ENCODE peak calls at places on chromosomes 12 and 14, in six cellular contexts. B, W, E, H, K and P are unnamed samples.
A peak's percentile ranks its signal among the peaks of the same experiment; 100 is the strongest.

GRCh38 chr14:95601650-95602049 is 66.8 kb downstream of the GLRX5 start:
- DNase-seq in E (no peak), B (no peak), K (no peak), H (no peak), W (no peak), P (no peak)

GRCh38 chr14:91261115-91261514 is 16.6 kb upstream of the GPR68 start:
- DNase-seq in E (no peak), H (no peak), W (no peak), K (no peak), B (no peak), P (no peak)

GRCh38 chr12:105466901-105467598 is 136.6 kb downstream of the C12orf75 start:
- DNase-seq in W (no peak), E (no peak), H (no peak), B (no peak), K (no peak), P (no peak)

GRCh38 chr14:103684871-103685270 is 30.4 kb downstream of the XRCC3 start:
- DNase-seq in K (no peak), B (no peak), E (no peak), H (no peak), W (no peak), P (no peak)

GRCh38 chr12:131209082-131210070 is 255.7 kb downstream of the ADGRD1 start:
- DNase-seq in B (no peak), W (no peak), E (no peak), K (no peak), H (no peak), P (no peak)

GRCh38 chr12:113149361-113150150 is at the start of gene CFAP73:
- DNase-seq in H (peak; percentile 62), B (peak; percentile 90), E (peak; percentile 87), K (no peak), W (peak; percentile 72), P (no peak)

GRCh38 chr12:25716842-25717241 is 163.8 kb upstream of the LMNTD1 start:
- DNase-seq in B (no peak), E (no peak), K (no peak), H (no peak), W (no peak), P (no peak)

GRCh38 chr14:102645746-102646440 is 53.4 kb downstream of the RCOR1 start:
- DNase-seq in K (no peak), H (no peak), W (no peak), E (no peak), B (no peak), P (no peak)

GRCh38 chr12:131825146-131825892 is 2.9 kb upstream of the MMP17 start:
- DNase-seq in E (no peak), K (no peak), B (no peak), W (peak; percentile 28), H (no peak), P (no peak)

GRCh38 chr14:56810850-56811595 is 744 bp upstream of the OTX2 start:
- DNase-seq in B (no peak), E (no peak), H (no peak), W (no peak), K (no peak), P (no peak)

GRCh38 chr14:61643546-61643945 is 51.8 kb upstream of the HIF1A start:
- DNase-seq in K (no peak), H (no peak), W (no peak), B (peak; percentile 70), E (no peak), P (no peak)

GRCh38 chr12:50934371-50934851 is 17.9 kb upstream of the HIGD1C start:
- DNase-seq in B (no peak), K (no peak), E (no peak), H (no peak), W (peak; percentile 25), P (no peak)

GRCh38 chr14:65432361-65432948 is 19.9 kb downstream of the FUT8 start:
- DNase-seq in B (no peak), H (no peak), K (no peak), W (no peak), E (no peak), P (no peak)

GRCh38 chr14:65433157-65433556 is 20.6 kb downstream of the FUT8 start:
- DNase-seq in E (no peak), W (no peak), B (no peak), K (no peak), H (no peak), P (no peak)

GRCh38 chr14:65433646-65434045 is 21.1 kb downstream of the FUT8 start:
- DNase-seq in B (no peak), H (no peak), W (no peak), K (no peak), E (no peak), P (no peak)

GRCh38 chr14:65431245-65431644 is 18.7 kb downstream of the FUT8 start:
- DNase-seq in B (no peak), W (no peak), E (no peak), H (no peak), K (no peak), P (no peak)

DNA sequence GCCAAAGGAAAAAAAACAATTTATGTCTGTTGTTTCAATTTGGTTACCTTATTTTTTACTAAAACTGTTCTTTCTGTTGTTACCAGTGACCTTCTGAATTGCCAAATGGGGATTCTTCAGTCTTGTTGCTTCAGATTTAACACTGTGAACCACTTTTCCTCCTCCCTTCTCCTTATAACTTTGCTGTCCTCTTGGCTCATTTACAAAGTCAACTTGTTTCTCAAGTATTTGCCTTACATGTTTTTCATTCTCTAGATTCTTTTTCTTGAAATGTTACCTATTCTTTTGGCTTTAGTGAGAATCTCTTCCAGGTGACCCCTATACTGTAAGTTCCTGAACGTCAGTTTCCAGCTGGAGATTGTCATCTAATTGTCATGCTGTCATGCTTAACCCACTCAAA is 19.4 kb downstream of the FUT8 start:
- DNase-seq in H (no peak), E (no peak), K (no peak), W (no peak), B (no peak), P (no peak)
- H3K4me2 ChIP-seq in H (no peak overlapping the region), E (no peak overlapping the region), K (peak overlapping the region; percentile 4), W (no peak overlapping the region), B (no peak overlapping the region), P (no peak overlapping the region)

GRCh38 chr14:100442036-100442435 is 118.9 kb downstream of the SLC25A47 start:
- DNase-seq in W (no peak), H (no peak), E (no peak), K (no peak), B (no peak), P (no peak)

GRCh38 chr14:100440758-100441203 is 117.6 kb downstream of the SLC25A47 start:
- DNase-seq in H (no peak), K (no peak), B (no peak), W (no peak), E (no peak), P (no peak)

GRCh38 chr14:100442473-100443260 is 119.5 kb downstream of the SLC25A47 start:
- DNase-seq in W (no peak), B (no peak), K (no peak), H (no peak), E (no peak), P (no peak)

GRCh38 chr14:100440207-100440631 is 117.1 kb downstream of the SLC25A47 start:
- DNase-seq in W (peak; percentile 51), B (peak; percentile 51), E (peak; percentile 56), H (no peak), K (no peak), P (no peak)

DNA sequence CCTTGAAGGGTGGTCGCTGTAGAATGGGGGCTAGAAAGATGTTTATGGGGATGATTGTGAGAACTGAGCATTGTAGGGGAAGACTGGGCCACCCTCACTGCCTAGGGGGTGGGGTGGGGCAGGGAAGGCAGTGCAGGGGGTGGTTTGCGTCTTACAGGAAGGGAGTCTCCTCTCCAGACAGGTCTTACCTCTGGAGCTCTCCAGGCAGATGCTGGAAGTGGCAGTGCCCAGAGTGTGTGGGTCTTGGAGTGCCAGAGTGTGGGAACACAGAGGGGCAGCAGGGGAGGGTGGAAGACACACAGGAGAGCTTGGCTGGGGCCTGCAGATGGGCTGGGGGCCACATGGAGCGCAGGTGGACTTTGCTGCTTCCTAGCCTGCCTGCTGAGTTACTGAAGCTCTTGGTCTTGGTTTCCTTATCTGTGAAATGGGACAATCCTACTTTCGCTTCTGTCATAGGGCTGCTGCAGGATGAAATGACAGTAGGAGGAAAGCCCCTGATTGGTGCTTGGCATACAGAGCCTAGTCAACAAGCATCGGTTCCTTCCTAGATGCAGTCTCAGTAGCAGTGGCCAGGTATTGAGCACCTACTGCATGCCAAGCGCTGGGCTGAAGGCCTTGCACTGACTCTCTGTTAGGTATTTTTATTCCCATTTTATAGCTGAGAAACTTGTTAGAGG is 118.3 kb downstream of the SLC25A47 start:
- DNase-seq in E (no peak), K (no peak), H (no peak), W (no peak), B (no peak), P (no peak)
- H3K9ac ChIP-seq in E (no peak overlapping the region), K (no peak overlapping the region), H (no peak overlapping the region), W (no peak overlapping the region), B (no peak overlapping the region), P (no peak overlapping the region)

GRCh38 chr14:68895304-68895703 is 83.8 kb downstream of the ACTN1 start:
- DNase-seq in B (no peak), E (no peak), K (no peak), W (no peak), H (no peak), P (no peak)

GRCh38 chr14:68896132-68896531 is 83.0 kb downstream of the ACTN1 start:
- DNase-seq in K (no peak), E (no peak), B (no peak), H (no peak), W (no peak), P (no peak)

GRCh38 chr14:68899033-68899603 is 80.0 kb downstream of the ACTN1 start:
- DNase-seq in H (no peak), B (no peak), W (no peak), K (no peak), E (no peak), P (no peak)

GRCh38 chr14:68897559-68898160 is 81.4 kb downstream of the ACTN1 start:
- DNase-seq in W (no peak), B (no peak), K (no peak), H (no peak), E (no peak), P (peak; percentile 44)

GRCh38 chr14:68898248-68899032 is 80.7 kb downstream of the ACTN1 start:
- DNase-seq in K (no peak), W (no peak), B (no peak), E (no peak), H (no peak), P (no peak)
- H3K4me2 ChIP-seq in K (no peak overlapping the region), W (no peak overlapping the region), B (no peak overlapping the region), E (no peak overlapping the region), H (no peak overlapping the region), P (no peak overlapping the region)

DNA sequence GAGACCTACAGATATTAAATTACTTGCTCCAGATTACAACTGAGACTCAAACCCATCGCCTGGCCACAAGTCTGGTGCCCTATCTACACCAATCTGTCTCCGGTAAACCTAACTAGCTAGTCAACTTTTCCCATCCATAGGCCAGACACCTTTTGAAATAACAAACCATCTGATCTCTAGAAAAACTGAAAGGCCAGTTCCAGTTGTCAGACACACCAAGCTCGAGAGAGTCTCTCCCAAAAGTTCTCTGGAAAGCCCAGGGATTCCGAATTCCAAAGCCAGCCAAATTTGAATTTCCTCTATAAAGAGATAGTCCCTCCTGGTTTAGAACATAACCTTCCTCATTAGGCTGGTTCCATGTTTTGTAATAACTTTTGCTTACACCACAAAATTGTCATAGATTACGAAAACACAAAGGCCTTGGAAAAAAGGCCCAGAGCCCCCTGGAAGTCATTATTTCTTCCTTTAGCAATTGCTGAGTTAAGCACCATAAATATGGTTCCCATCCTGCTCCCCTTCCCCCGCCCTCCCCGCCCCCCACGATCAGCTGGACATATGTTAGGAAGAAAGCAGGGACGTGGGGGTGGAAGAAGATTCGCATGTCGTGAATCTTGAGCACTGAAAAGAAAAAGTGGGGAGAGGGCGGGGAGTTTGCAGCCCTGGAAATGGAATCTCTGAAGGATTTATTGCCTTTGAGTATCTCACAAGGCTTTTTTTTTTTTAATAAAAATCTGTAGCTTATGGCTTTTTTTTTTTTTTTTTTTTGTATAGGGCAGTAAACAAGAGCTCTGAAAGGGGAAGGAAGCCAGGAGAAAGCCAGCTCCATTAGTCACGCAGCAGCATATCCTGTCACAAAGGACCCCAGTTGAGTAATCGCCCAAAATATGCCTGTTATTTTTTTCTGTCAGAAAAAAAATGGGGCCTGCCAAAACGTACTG is 110.4 kb downstream of the ZFP36L1 start:
- DNase-seq in E (no peak), W (peak; percentile 97), B (peak; percentile 90), K (peak; percentile 48), H (no peak), P (no peak)
- H3K9ac ChIP-seq in E (no peak overlapping the region), W (no peak overlapping the region), B (peak overlapping the region; percentile 83), K (no peak overlapping the region), H (peak overlapping the region; percentile 32), P (no peak overlapping the region)